ENCODE peak calls at places on chromosomes 12 and 14, in five cellular contexts. N, S, O, C and H are unnamed samples.

GRCh38 chr12:89821901-89822300 is 113.3 kb upstream of the ATP2B1 start:
- DNase-seq in N (no peak), S (no peak), O (no peak), C (no peak), H (no peak)

GRCh38 chr12:64595863-64596793 is 14.2 kb upstream of the RASSF3 start:
- DNase-seq in N (no peak), S (no peak), O (no peak), C (no peak), H (no peak)

GRCh38 chr14:31263485-31264133 is 56.0 kb upstream of the HECTD1 start:
- DNase-seq in N (no peak), S (no peak), O (peak; percentile 46), C (peak; percentile 70), H (no peak)

GRCh38 chr14:31205681-31206535 is 1.7 kb downstream of the HECTD1 start:
- DNase-seq in N (no peak), S (no peak), O (no peak), C (no peak), H (no peak)

GRCh38 chr12:69688021-69688420 is 11.1 kb downstream of the BEST3 start:
- DNase-seq in N (no peak), S (no peak), O (peak; percentile 20), C (no peak), H (no peak)

GRCh38 chr14:100408350-100409015 is 85.3 kb downstream of the SLC25A47 start:
- DNase-seq in N (no peak), S (no peak), O (no peak), C (no peak), H (no peak)

GRCh38 chr12:108722992-108723766 is 8.1 kb downstream of the CORO1C start:
- DNase-seq in N (no peak), S (no peak), O (no peak), C (peak; percentile 82), H (no peak)

GRCh38 chr14:41607966-41608663 is 1.4 kb downstream of the LRFN5 start:
- DNase-seq in N (no peak), S (no peak), O (no peak), C (peak; percentile 63), H (peak; percentile 16)

GRCh38 chr14:52117433-52117832 is 48.6 kb upstream of the NID2 start:
- DNase-seq in N (no peak), S (no peak), O (no peak), C (no peak), H (no peak)

GRCh38 chr14:95453713-95453980 is 62.8 kb downstream of the SYNE3 start:
- DNase-seq in N (no peak), S (no peak), O (no peak), C (no peak), H (no peak)

GRCh38 chr14:23569443-23570151 is 2.0 kb upstream of the AP1G2 start:
- DNase-seq in N (no peak), S (no peak), O (no peak), C (peak; percentile 32), H (peak; percentile 19)

GRCh38 chr14:92040431-92041040 is 677 bp upstream of the TRIP11 start:
- DNase-seq in N (no peak), S (no peak), O (no peak), C (no peak), H (peak; percentile 59)

GRCh38 chr12:55072093-55072492 is 52.3 kb downstream of the NEUROD4 start:
- DNase-seq in N (peak; percentile 58), S (peak; percentile 69), O (peak; percentile 60), C (no peak), H (peak; percentile 43)

GRCh38 chr12:70686907-70687306 is 49.7 kb upstream of the PTPRB start:
- DNase-seq in N (no peak), S (no peak), O (no peak), C (no peak), H (no peak)

GRCh38 chr12:108211161-108211560 is 82.1 kb downstream of the WSCD2 start:
- DNase-seq in N (no peak), S (no peak), O (no peak), C (no peak), H (no peak)

GRCh38 chr12:15011162-15011561 is 38.3 kb downstream of the PDE6H start:
- DNase-seq in N (no peak), S (no peak), O (no peak), C (no peak), H (no peak)

GRCh38 chr12:50174971-50175715 is 8.0 kb upstream of the CERS5 start:
- DNase-seq in N (no peak), S (no peak), O (no peak), C (no peak), H (no peak)

GRCh38 chr12:113724703-113725556 is 241.2 kb downstream of the RBM19 start:
- DNase-seq in N (no peak), S (no peak), O (no peak), C (no peak), H (no peak)

GRCh38 chr14:81423504-81423903 is 23.4 kb upstream of the STON2 start:
- DNase-seq in N (no peak), S (peak; percentile 47), O (peak; percentile 62), C (no peak), H (no peak)

GRCh38 chr14:85247071-85247470 is 282.9 kb upstream of the FLRT2 start:
- DNase-seq in N (no peak), S (no peak), O (no peak), C (no peak), H (no peak)

GRCh38 chr12:102023343-102023930 is 38.4 kb downstream of the WASHC3 start:
- DNase-seq in N (no peak), S (no peak), O (no peak), C (no peak), H (no peak)

GRCh38 chr14:67926821-67927220 is 107.2 kb downstream of the RAD51B start:
- DNase-seq in N (no peak), S (no peak), O (no peak), C (no peak), H (no peak)

DNA sequence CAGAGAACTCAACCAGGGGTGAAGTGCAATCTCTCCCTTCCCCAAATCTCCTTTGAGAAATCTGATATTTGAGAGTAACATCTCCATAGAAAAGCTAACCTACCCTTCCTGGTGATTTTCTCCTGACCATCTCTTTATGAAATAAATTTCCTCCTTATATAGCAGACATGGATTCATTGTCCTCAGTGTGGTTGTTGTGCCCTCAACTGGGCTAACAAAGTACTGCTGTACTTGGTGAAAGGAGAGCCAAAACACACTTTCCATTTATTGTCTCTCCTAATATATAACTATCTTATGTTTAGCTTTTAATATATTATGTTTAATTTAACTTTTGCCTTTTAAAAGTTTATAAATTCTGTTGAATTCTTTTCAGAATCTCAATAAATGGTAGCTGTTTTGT is 65.1 kb upstream of the SLCO1B1 start:
- DNase-seq in N (no peak), S (no peak), O (peak; percentile 18), C (no peak), H (no peak)
- TF ChIP-seq CTCF in N (no peak), S (peak; percentile 13), O (no peak), C (no peak), H (peak; percentile 29)

GRCh38 chr14:64549805-64550538 is at the start of gene PPP1R36:
- DNase-seq in N (no peak), S (peak; percentile 69), O (peak; percentile 28), C (peak; percentile 70), H (peak; percentile 77)

GRCh38 chr14:64554551-64554950 is 4.8 kb downstream of the PPP1R36 start:
- DNase-seq in N (no peak), S (no peak), O (no peak), C (no peak), H (peak; percentile 50)

GRCh38 chr14:64550539-64551333 is 975 bp downstream of the PPP1R36 start:
- DNase-seq in N (no peak), S (no peak), O (no peak), C (no peak), H (no peak)

GRCh38 chr14:64544607-64545312 is 4.2 kb downstream of the HSPA2 start:
- DNase-seq in N (no peak), S (no peak), O (no peak), C (no peak), H (no peak)

DNA sequence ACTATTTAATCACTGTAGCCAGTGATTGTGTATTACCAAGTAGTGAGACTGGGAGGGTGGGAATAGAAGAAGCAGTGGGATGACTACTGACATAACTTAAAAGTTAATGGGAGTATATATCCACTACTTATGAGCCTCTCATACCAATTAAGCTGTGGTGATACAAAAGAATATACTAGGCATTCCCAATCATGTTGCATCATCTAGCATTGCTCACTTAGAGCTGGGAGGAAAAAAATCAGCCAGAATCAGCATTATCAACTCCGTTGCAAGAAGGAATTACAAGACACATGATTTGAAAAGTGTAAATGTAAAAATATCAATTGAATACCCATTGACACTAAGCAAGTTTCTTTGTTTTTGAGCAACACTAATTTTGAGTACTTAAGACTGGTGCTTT is 745 bp upstream of the PPP1R36 start:
- DNase-seq in N (no peak), S (no peak), O (no peak), C (no peak), H (no peak)
- H3K4me3 ChIP-seq in N (no peak overlapping the region), S (no peak overlapping the region), O (no peak overlapping the region), C (no peak overlapping the region), H (no peak overlapping the region)

DNA sequence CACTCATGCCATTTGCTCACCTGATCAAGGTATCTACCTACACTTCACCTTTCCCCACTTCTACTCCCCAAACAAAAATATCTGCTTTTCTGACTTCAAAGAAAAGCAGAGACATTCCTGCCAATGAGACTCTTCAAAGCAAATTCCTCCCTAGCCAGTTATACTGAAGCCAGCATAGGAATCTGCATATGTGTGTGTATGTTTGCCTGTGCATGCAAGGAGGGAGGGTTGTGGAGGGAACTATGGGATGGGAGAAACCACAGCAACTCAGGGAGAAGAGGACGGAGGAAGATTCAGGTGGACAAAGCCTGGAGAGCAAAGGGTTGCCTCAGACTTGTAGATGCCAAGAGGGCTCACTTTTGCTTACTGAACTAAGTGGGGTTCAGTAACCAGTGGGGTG is 26.4 kb upstream of the VDR start:
- DNase-seq in N (no peak), S (no peak), O (no peak), C (no peak), H (no peak)
- H3K4me1 ChIP-seq in N (no peaks in the 10 kb centered on the region), S (no peaks in the 10 kb centered on the region), O (peaks cover 8% of the 10 kb centered on the region), C (no peaks in the 10 kb centered on the region), H (no peaks in the 10 kb centered on the region)

GRCh38 chr14:57576498-57576897 is 82.8 kb upstream of the CCDC198 start:
- DNase-seq in N (no peak), S (no peak), O (no peak), C (no peak), H (no peak)

GRCh38 chr14:57573193-57573592 is 79.5 kb upstream of the CCDC198 start:
- DNase-seq in N (no peak), S (no peak), O (no peak), C (no peak), H (no peak)

GRCh38 chr14:57578427-57579220 is 85.0 kb upstream of the CCDC198 start:
- DNase-seq in N (no peak), S (no peak), O (no peak), C (no peak), H (no peak)

GRCh38 chr14:57575482-57575881 is 81.8 kb upstream of the CCDC198 start:
- DNase-seq in N (no peak), S (no peak), O (no peak), C (no peak), H (no peak)

DNA sequence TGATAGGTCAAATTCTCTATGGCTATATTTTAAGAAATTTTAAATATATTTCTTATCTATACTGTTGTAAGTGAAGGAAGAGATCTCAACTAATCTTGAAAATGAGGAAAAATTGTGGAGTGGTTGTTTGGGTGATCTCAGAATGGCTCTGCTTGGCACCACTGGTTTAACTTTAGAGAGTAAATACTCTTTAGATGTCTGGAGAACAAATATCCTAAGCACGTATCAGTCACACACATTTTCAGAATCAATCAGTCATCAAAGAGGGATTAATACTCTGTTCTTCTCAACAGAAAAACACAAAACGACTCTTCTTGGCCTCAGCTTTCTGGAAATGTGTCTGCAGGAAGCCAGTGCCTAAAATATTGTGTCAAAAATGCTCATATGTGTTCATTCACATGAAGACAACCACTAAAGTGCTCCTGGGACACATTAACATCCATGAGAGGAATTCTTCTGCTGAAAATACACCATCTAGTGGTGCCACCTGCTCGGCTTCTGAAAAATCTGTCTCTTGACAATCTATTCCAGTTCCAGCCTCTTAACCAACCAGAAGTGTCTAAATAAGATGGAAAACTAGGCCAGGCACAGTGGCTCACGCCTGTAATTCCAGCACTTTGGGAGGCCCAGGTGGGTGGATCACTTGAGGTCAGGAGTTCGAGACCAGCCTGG is 81.1 kb upstream of the CCDC198 start:
- DNase-seq in N (no peak), S (no peak), O (no peak), C (no peak), H (no peak)
- TF ChIP-seq CTCF in N (no peak), S (no peak), O (no peak), C (no peak), H (no peak)